ENCODE peak calls at places on chromosomes 5 and 9, in five cellular contexts. S is Kasumi-1, G is GM13976, H is dermis blood vessel endothelial cell, B is NCI-H1092. V is an unnamed sample.

GRCh38 chr5:97098864-97099454 is 43.5 kb downstream of the LIX1 start:
- DNase-seq in S (no peak), G (peak; percentile 15), H (no peak), B (no peak), V (peak; percentile 16)

GRCh38 chr5:180343110-180343845 is 9.9 kb downstream of the GFPT2 start:
- DNase-seq in S (no peak), G (no peak), H (no peak), B (no peak), V (no peak)

GRCh38 chr9:127116088-127116726 is 6.2 kb downstream of the ANGPTL2 start:
- DNase-seq in S (peak; percentile 19), G (no peak), H (no peak), B (no peak), V (no peak)

GRCh38 chr9:104963076-104963475 is 35.1 kb upstream of the ABCA1 start:
- DNase-seq in S (no peak), G (no peak), H (no peak), B (no peak), V (no peak)

GRCh38 chr5:89932771-89933181 is 476.8 kb downstream of the CETN3 start:
- DNase-seq in S (no peak), G (no peak), H (peak; percentile 73), B (no peak), V (no peak)

GRCh38 chr9:31119882-31120481 is 1264.5 kb upstream of the ACO1 start:
- DNase-seq in S (peak; percentile 53), G (peak; percentile 11), H (peak; percentile 65), B (peak; percentile 25), V (peak; percentile 48)

GRCh38 chr9:34079181-34079580 is 30.5 kb upstream of the UBAP2 start:
- DNase-seq in S (no peak), G (no peak), H (peak; percentile 70), B (no peak), V (no peak)

GRCh38 chr5:128132499-128132898 is 48.9 kb downstream of the SLC12A2 start:
- DNase-seq in S (no peak), G (no peak), H (no peak), B (no peak), V (no peak)

V was measured in GM12865.